ENCODE peak calls at places on chromosomes 4 and X, in five cellular contexts. B is HCT116, Z is GM12878, E is sigmoid colon, N is SK-N-SH. Q is an unnamed sample.

GRCh38 chr4:57499786-57500185 is 389.6 kb upstream of the IGFBP7 start:
- DNase-seq in E (no peak), B (no peak), Z (no peak), N (no peak), Q (no peak)

GRCh38 chrX:68929332-68930150 is 100.7 kb downstream of the EFNB1 start:
- DNase-seq in Z (no peak), B (peak), N (no peak), E (no peak), Q (no peak)

GRCh38 chr4:160319221-160319867 is 1216.5 kb downstream of the RAPGEF2 start:
- DNase-seq in B (peak), Z (no peak), N (no peak), E (no peak), Q (no peak)

GRCh38 chr4:159498371-159499115 is 395.7 kb downstream of the RAPGEF2 start:
- DNase-seq in Z (no peak), B (no peak), E (no peak), N (no peak), Q (no peak)

GRCh38 chrX:150258463-150259430 is 104.4 kb upstream of the MAMLD1 start:
- DNase-seq in N (no peak), Z (no peak), B (no peak), E (no peak), Q (no peak)

GRCh38 chr4:128528793-128529553 is 241.4 kb upstream of the PGRMC2 start:
- DNase-seq in N (no peak), E (no peak), B (peak), Z (no peak), Q (no peak)

GRCh38 chr4:140300271-140300970 is 73.0 kb upstream of the SCOC start:
- DNase-seq in Z (no peak), N (no peak), B (peak), E (no peak), Q (no peak)

GRCh38 chr4:148651991-148652390 is 209.8 kb upstream of the NR3C2 start:
- DNase-seq in E (no peak), N (no peak), Z (no peak), B (no peak), Q (no peak)

GRCh38 chr4:159273126-159273438 is 170.2 kb downstream of the RAPGEF2 start:
- DNase-seq in B (no peak), E (no peak), Z (no peak), N (peak), Q (no peak)

GRCh38 chr4:22072726-22073125 is 124.2 kb upstream of the KCNIP4 start:
- DNase-seq in B (no peak), N (no peak), Z (no peak), E (no peak), Q (no peak)

GRCh38 chrX:108736509-108737479 is at the start of gene IRS4:
- DNase-seq in N (peak), B (no peak), E (no peak), Z (no peak), Q (no peak)
- TF ChIP-seq POLR2AphosphoS5 in N (no peak), B (no peak), E (no peak), Z (no peak), Q (no peak)

GRCh38 chr4:137961051-137961438 is 281.1 kb downstream of the SLC7A11 start:
- DNase-seq in B (no peak), N (peak), Z (no peak), E (no peak), Q (no peak)
- H3K4me3 ChIP-seq in B (no peak), N (no peak), Z (no peak), E (no peak), Q (no peak)

DNA sequence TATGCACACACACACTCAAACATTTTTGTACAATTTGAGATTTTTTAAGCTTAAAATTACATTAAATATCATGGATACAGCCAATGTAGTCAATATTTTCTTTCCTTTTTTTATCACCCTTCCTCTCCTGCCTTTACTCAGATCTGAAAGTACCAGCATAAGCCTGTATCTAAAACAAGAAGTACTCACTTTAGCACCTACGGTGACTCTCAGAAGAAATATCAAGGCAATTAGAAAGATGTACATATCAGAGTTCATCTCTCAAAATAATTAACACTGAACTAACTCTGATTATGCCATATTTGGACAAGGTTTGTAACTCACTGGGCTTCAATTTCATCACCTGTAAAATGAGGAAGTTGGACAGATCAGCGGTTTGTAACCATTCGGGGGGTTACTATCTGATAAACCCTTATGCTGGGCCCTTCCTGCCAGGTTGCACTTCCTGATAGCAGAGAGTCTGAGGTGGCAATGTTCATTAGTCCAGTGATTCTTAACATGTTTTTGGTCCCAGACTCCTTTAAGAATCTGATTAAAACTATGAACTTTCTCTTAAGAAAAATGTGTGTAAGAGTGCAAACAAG is 5.7 kb upstream of the GPR174 start:
- DNase-seq in Z (peak), E (no peak), N (no peak), B (no peak), Q (peak)
- TF ChIP-seq POLR2AphosphoS5 in Z (no peak), E (no peak), N (no peak), B (no peak), Q (no peak)

GRCh38 chr4:74117024-74117534 is 18.1 kb upstream of the CXCL2 start:
- DNase-seq in E (peak), N (no peak), B (peak), Z (no peak), Q (peak)
- H3K4me3 ChIP-seq in E (no peak), N (no peak), B (no peak), Z (no peak), Q (no peak)

DNA sequence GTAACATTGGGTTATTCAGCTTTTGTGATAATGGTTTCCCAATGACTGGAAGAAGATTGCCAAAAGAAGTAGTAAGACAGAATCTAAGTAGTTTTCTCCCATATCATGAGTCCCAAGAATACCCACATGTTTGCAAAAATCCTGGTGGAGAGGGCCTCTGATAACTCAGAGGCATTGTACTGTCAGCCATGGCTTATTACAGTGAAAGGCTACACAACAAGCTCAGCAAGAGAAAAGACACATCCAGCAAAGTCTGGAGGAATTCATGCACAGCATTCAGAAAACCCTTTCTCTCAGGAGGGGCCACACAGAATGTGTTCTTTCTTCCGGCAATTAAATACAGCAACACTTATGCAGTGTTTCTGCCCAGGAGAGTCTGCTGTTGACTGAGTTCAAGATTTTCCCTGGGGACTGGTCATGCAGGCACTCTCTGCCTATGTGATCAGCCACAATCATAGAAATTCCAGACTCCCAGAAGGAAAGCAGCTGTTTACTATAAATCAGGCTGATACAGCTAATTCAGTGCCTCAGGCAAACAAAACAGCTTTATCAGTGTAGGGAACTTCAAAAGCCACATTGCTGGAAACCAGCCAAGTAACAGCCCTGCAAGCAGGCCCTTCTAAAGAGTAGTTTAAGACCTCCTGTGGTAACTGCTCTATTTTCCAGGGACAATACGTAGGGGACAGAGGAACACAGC is 937.1 kb downstream of the CCSER1 start:
- DNase-seq in B (peak), Z (no peak), N (peak), E (no peak), Q (no peak)
- TF ChIP-seq POLR2AphosphoS5 in B (no peak), Z (no peak), N (peak), E (no peak), Q (no peak)

GRCh38 chrX:46327229-46328081 is 217.8 kb downstream of the ZNF674 start:
- DNase-seq in Z (no peak), N (no peak), E (no peak), B (peak), Q (peak)
- H3K4me3 ChIP-seq in Z (no peak), N (peak), E (no peak), B (peak), Q (no peak)

DNA sequence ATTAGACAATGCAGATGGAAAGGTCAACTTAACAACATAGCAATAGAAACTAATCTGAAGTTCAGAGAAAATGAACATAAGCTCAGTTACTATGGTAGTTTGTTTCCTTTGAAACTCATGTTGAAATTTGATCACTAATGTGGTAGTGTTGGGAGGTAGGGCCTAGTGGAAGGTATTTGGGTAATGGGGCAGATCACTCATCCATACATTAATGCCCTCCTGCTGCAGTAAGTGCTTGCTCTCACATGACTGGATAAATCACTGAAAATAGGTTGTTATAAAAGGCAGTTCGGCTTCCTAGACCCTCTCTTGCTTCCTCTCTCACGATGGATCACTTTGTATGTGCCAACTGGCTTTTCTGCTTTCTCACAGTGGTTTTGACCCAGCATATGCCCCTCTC is 567.4 kb upstream of the GALNT7 start:
- DNase-seq in N (no peak), E (no peak), B (no peak), Z (no peak), Q (no peak)
- TF ChIP-seq POLR2AphosphoS5 in N (no peak), E (no peak), B (no peak), Z (no peak), Q (no peak)

GRCh38 chrX:148504412-148504950 is 4.1 kb downstream of the AFF2 start:
- DNase-seq in N (no peak), B (no peak), Z (no peak), E (no peak), Q (no peak)

GRCh38 chrX:148498067-148498466 is 2.4 kb upstream of the AFF2 start:
- DNase-seq in E (no peak), Z (no peak), B (no peak), N (no peak), Q (no peak)

GRCh38 chrX:148499638-148500427 is 584 bp upstream of the AFF2 start:
- DNase-seq in E (no peak), N (no peak), Z (no peak), B (no peak), Q (no peak)

GRCh38 chrX:148500428-148501120 is at the start of gene AFF2:
- DNase-seq in B (no peak), E (no peak), N (peak), Z (no peak), Q (no peak)

GRCh38 chrX:148501121-148502066 is 977 bp downstream of the AFF2 start:
- DNase-seq in Z (no peak), B (no peak), E (no peak), N (peak), Q (no peak)
- H3K4me3 ChIP-seq in Z (peak), B (no peak), E (peak), N (peak), Q (peak)

GRCh38 chr4:8856835-8857590 is 14.6 kb downstream of the HMX1 start:
- DNase-seq in E (no peak), B (no peak), Z (no peak), N (no peak), Q (no peak)
- TF ChIP-seq POLR2AphosphoS5 in E (no peak), B (no peak), Z (no peak), N (no peak), Q (no peak)

Q was measured in transverse colon.